ENCODE peak calls at places on chromosomes 4 and X, in ten cellular contexts. One of them, this sample, is unnamed.

GRCh38 chr4:70651864-70652506 is 14.3 kb downstream of the JCHAIN start:
- DNase-seq in pancreas: no peak
- DNase-seq in fibroblast of lung: peak; percentile 25
- DNase-seq in MM.1S: peak; percentile 45
- DNase-seq in neural progenitor cell: peak; percentile 30
- DNase-seq in cardiac muscle cell: peak; percentile 38
- DNase-seq in hepatocyte: peak; percentile 38
- DNase-seq in prostate gland: no peak
- DNase-seq in lower lobe of right lung: no peak
- DNase-seq in PC-3: peak; percentile 77
- DNase-seq in this sample: no peak

GRCh38 chrX:106170318-106170717 is 2.2 kb downstream of the PWWP3B start:
- DNase-seq in fibroblast of lung: peak; percentile 10
- DNase-seq in PC-3: peak; percentile 53
- DNase-seq in MM.1S: peak; percentile 36
- DNase-seq in neural progenitor cell: no peak
- DNase-seq in pancreas: no peak
- DNase-seq in cardiac muscle cell: peak; percentile 46
- DNase-seq in hepatocyte: peak; percentile 21
- DNase-seq in prostate gland: no peak
- DNase-seq in lower lobe of right lung: no peak
- DNase-seq in this sample: no peak

GRCh38 chr4:83284161-83285021 is at the start of gene COQ2:
- DNase-seq in hepatocyte: peak; percentile 97
- DNase-seq in MM.1S: peak; percentile 95
- DNase-seq in fibroblast of lung: peak; percentile 96
- DNase-seq in prostate gland: peak; percentile 93
- DNase-seq in cardiac muscle cell: peak; percentile 95
- DNase-seq in PC-3: peak; percentile 87
- DNase-seq in neural progenitor cell: peak; percentile 97
- DNase-seq in pancreas: peak; percentile 95
- DNase-seq in lower lobe of right lung: peak; percentile 97
- DNase-seq in this sample: peak; percentile 95

GRCh38 chr4:26191353-26191752 is 129.5 kb upstream of the RBPJ start:
- DNase-seq in cardiac muscle cell: no peak
- DNase-seq in fibroblast of lung: peak; percentile 46
- DNase-seq in prostate gland: no peak
- DNase-seq in lower lobe of right lung: no peak
- DNase-seq in hepatocyte: peak; percentile 65
- DNase-seq in neural progenitor cell: no peak
- DNase-seq in pancreas: no peak
- DNase-seq in PC-3: no peak
- DNase-seq in MM.1S: no peak
- DNase-seq in this sample: peak; percentile 77

GRCh38 chr4:17324431-17324830 is 187.5 kb downstream of the QDPR start:
- DNase-seq in MM.1S: peak; percentile 63
- DNase-seq in cardiac muscle cell: peak; percentile 59
- DNase-seq in prostate gland: no peak
- DNase-seq in hepatocyte: peak; percentile 64
- DNase-seq in fibroblast of lung: peak; percentile 59
- DNase-seq in pancreas: no peak
- DNase-seq in lower lobe of right lung: no peak
- DNase-seq in neural progenitor cell: peak; percentile 67
- DNase-seq in PC-3: peak; percentile 43
- DNase-seq in this sample: no peak

GRCh38 chrX:45515262-45516215 is 314.9 kb upstream of the DIPK2B start:
- DNase-seq in fibroblast of lung: peak; percentile 87
- DNase-seq in cardiac muscle cell: peak; percentile 26
- DNase-seq in neural progenitor cell: peak; percentile 49
- DNase-seq in MM.1S: peak; percentile 24
- DNase-seq in lower lobe of right lung: peak; percentile 67
- DNase-seq in PC-3: peak; percentile 97
- DNase-seq in prostate gland: peak; percentile 58
- DNase-seq in hepatocyte: peak; percentile 71
- DNase-seq in pancreas: peak; percentile 61
- DNase-seq in this sample: no peak

GRCh38 chr4:183354213-183354612 is 32.0 kb upstream of the CLDN24 start:
- DNase-seq in neural progenitor cell: no peak
- DNase-seq in fibroblast of lung: no peak
- DNase-seq in hepatocyte: peak; percentile 22
- DNase-seq in cardiac muscle cell: no peak
- DNase-seq in lower lobe of right lung: no peak
- DNase-seq in MM.1S: no peak
- DNase-seq in PC-3: peak; percentile 37
- DNase-seq in prostate gland: peak; percentile 17
- DNase-seq in pancreas: no peak
- DNase-seq in this sample: no peak

GRCh38 chr4:39548425-39549067 is 21.3 kb upstream of the UGDH start:
- DNase-seq in lower lobe of right lung: no peak
- DNase-seq in pancreas: no peak
- DNase-seq in MM.1S: no peak
- DNase-seq in hepatocyte: no peak
- DNase-seq in prostate gland: no peak
- DNase-seq in cardiac muscle cell: no peak
- DNase-seq in fibroblast of lung: peak; percentile 57
- DNase-seq in neural progenitor cell: no peak
- DNase-seq in PC-3: peak; percentile 59
- DNase-seq in this sample: no peak

GRCh38 chr4:141458501-141458900 is 177.9 kb upstream of the IL15 start:
- DNase-seq in lower lobe of right lung: no peak
- DNase-seq in pancreas: no peak
- DNase-seq in fibroblast of lung: no peak
- DNase-seq in MM.1S: no peak
- DNase-seq in neural progenitor cell: no peak
- DNase-seq in prostate gland: no peak
- DNase-seq in hepatocyte: no peak
- DNase-seq in cardiac muscle cell: no peak
- DNase-seq in PC-3: peak; percentile 44
- DNase-seq in this sample: no peak

GRCh38 chr4:22921891-22922290 is 229.2 kb downstream of the GBA3 start:
- DNase-seq in hepatocyte: no peak
- DNase-seq in lower lobe of right lung: no peak
- DNase-seq in pancreas: no peak
- DNase-seq in MM.1S: no peak
- DNase-seq in neural progenitor cell: no peak
- DNase-seq in fibroblast of lung: no peak
- DNase-seq in prostate gland: no peak
- DNase-seq in cardiac muscle cell: no peak
- DNase-seq in PC-3: no peak
- DNase-seq in this sample: no peak

GRCh38 chrX:49155243-49155899 is 7.2 kb upstream of the MAGIX start:
- DNase-seq in hepatocyte: peak; percentile 62
- DNase-seq in prostate gland: peak; percentile 36
- DNase-seq in cardiac muscle cell: peak; percentile 52
- DNase-seq in pancreas: no peak
- DNase-seq in fibroblast of lung: peak; percentile 82
- DNase-seq in MM.1S: peak; percentile 21
- DNase-seq in PC-3: peak; percentile 70
- DNase-seq in lower lobe of right lung: no peak
- DNase-seq in neural progenitor cell: peak; percentile 87
- DNase-seq in this sample: peak; percentile 81

GRCh38 chr4:20816287-20816686 is 116.0 kb downstream of the PACRGL start:
- DNase-seq in fibroblast of lung: no peak
- DNase-seq in lower lobe of right lung: no peak
- DNase-seq in pancreas: no peak
- DNase-seq in PC-3: no peak
- DNase-seq in MM.1S: no peak
- DNase-seq in neural progenitor cell: no peak
- DNase-seq in prostate gland: no peak
- DNase-seq in cardiac muscle cell: no peak
- DNase-seq in hepatocyte: no peak
- DNase-seq in this sample: no peak

GRCh38 chr4:85113706-85114105 is 147.2 kb upstream of the WDFY3 start:
- DNase-seq in MM.1S: no peak
- DNase-seq in pancreas: no peak
- DNase-seq in neural progenitor cell: no peak
- DNase-seq in prostate gland: no peak
- DNase-seq in hepatocyte: no peak
- DNase-seq in lower lobe of right lung: no peak
- DNase-seq in fibroblast of lung: peak; percentile 69
- DNase-seq in cardiac muscle cell: no peak
- DNase-seq in PC-3: no peak
- DNase-seq in this sample: no peak

GRCh38 chr4:88735554-88735953 is 37.9 kb upstream of the NAP1L5 start:
- DNase-seq in MM.1S: no peak
- DNase-seq in hepatocyte: no peak
- DNase-seq in PC-3: no peak
- DNase-seq in neural progenitor cell: no peak
- DNase-seq in pancreas: no peak
- DNase-seq in lower lobe of right lung: no peak
- DNase-seq in prostate gland: no peak
- DNase-seq in fibroblast of lung: peak; percentile 63
- DNase-seq in cardiac muscle cell: no peak
- DNase-seq in this sample: no peak

GRCh38 chr4:74418063-74418670 is 26.8 kb upstream of the AREG start:
- DNase-seq in fibroblast of lung: peak; percentile 83
- DNase-seq in cardiac muscle cell: no peak
- DNase-seq in pancreas: no peak
- DNase-seq in hepatocyte: no peak
- DNase-seq in MM.1S: no peak
- DNase-seq in prostate gland: no peak
- DNase-seq in PC-3: peak; percentile 88
- DNase-seq in lower lobe of right lung: no peak
- DNase-seq in neural progenitor cell: no peak
- DNase-seq in this sample: no peak

GRCh38 chr4:80956421-80956820 is 74.1 kb upstream of the BMP3 start:
- DNase-seq in fibroblast of lung: no peak
- DNase-seq in neural progenitor cell: no peak
- DNase-seq in hepatocyte: no peak
- DNase-seq in lower lobe of right lung: no peak
- DNase-seq in PC-3: no peak
- DNase-seq in MM.1S: no peak
- DNase-seq in cardiac muscle cell: no peak
- DNase-seq in pancreas: no peak
- DNase-seq in prostate gland: no peak
- DNase-seq in this sample: no peak
- H3K27ac ChIP-seq in fibroblast of lung: no peak overlapping the region
- H3K27ac ChIP-seq in neural progenitor cell: no peak overlapping the region
- H3K27ac ChIP-seq in hepatocyte: no peak overlapping the region
- H3K27ac ChIP-seq in lower lobe of right lung: no peak overlapping the region
- H3K27ac ChIP-seq in PC-3: no peak overlapping the region
- H3K27ac ChIP-seq in MM.1S: no peak overlapping the region
- H3K27ac ChIP-seq in cardiac muscle cell: no peak overlapping the region
- H3K27ac ChIP-seq in pancreas: no peak overlapping the region
- H3K27ac ChIP-seq in prostate gland: no peak overlapping the region
- H3K27ac ChIP-seq in this sample: no peak overlapping the region

GRCh38 chr4:4519296-4519898 is 22.5 kb downstream of the STX18 start:
- DNase-seq in lower lobe of right lung: no peak
- DNase-seq in cardiac muscle cell: peak; percentile 23
- DNase-seq in MM.1S: no peak
- DNase-seq in fibroblast of lung: no peak
- DNase-seq in PC-3: peak; percentile 48
- DNase-seq in hepatocyte: no peak
- DNase-seq in neural progenitor cell: peak; percentile 41
- DNase-seq in prostate gland: no peak
- DNase-seq in pancreas: no peak
- DNase-seq in this sample: no peak
- TF ChIP-seq CTCF in lower lobe of right lung: peak; percentile 41
- TF ChIP-seq CTCF in cardiac muscle cell: peak; percentile 69
- TF ChIP-seq CTCF in MM.1S: peak; percentile 32
- TF ChIP-seq CTCF in fibroblast of lung: peak; percentile 65
- TF ChIP-seq CTCF in PC-3: peak; percentile 65
- TF ChIP-seq CTCF in hepatocyte: peak; percentile 52
- TF ChIP-seq CTCF in neural progenitor cell: peak; percentile 71
- TF ChIP-seq CTCF in prostate gland: no peak
- TF ChIP-seq CTCF in pancreas: no peak
- TF ChIP-seq CTCF in this sample: peak; percentile 32

GRCh38 chr4:168586926-168587325 is 90.1 kb downstream of the PALLD start:
- DNase-seq in neural progenitor cell: no peak
- DNase-seq in cardiac muscle cell: no peak
- DNase-seq in lower lobe of right lung: no peak
- DNase-seq in MM.1S: no peak
- DNase-seq in prostate gland: no peak
- DNase-seq in pancreas: no peak
- DNase-seq in fibroblast of lung: no peak
- DNase-seq in PC-3: no peak
- DNase-seq in hepatocyte: no peak
- DNase-seq in this sample: no peak
- H3K27ac ChIP-seq in neural progenitor cell: no peak overlapping the region
- H3K27ac ChIP-seq in cardiac muscle cell: no peak overlapping the region
- H3K27ac ChIP-seq in lower lobe of right lung: no peak overlapping the region
- H3K27ac ChIP-seq in MM.1S: no peak overlapping the region
- H3K27ac ChIP-seq in prostate gland: no peak overlapping the region
- H3K27ac ChIP-seq in pancreas: no peak overlapping the region
- H3K27ac ChIP-seq in fibroblast of lung: no peak overlapping the region
- H3K27ac ChIP-seq in PC-3: peak overlapping the region; percentile 100
- H3K27ac ChIP-seq in hepatocyte: no peak overlapping the region
- H3K27ac ChIP-seq in this sample: no peak overlapping the region

GRCh38 chrX:131060147-131060546 is 2.0 kb downstream of the ARHGAP36 start:
- DNase-seq in lower lobe of right lung: no peak
- DNase-seq in pancreas: no peak
- DNase-seq in neural progenitor cell: no peak
- DNase-seq in MM.1S: no peak
- DNase-seq in prostate gland: no peak
- DNase-seq in PC-3: no peak
- DNase-seq in fibroblast of lung: no peak
- DNase-seq in hepatocyte: no peak
- DNase-seq in cardiac muscle cell: no peak
- DNase-seq in this sample: no peak

GRCh38 chrX:131059231-131059630 is 1.1 kb downstream of the ARHGAP36 start:
- DNase-seq in hepatocyte: no peak
- DNase-seq in fibroblast of lung: no peak
- DNase-seq in neural progenitor cell: no peak
- DNase-seq in MM.1S: no peak
- DNase-seq in prostate gland: no peak
- DNase-seq in cardiac muscle cell: no peak
- DNase-seq in PC-3: no peak
- DNase-seq in pancreas: no peak
- DNase-seq in lower lobe of right lung: no peak
- DNase-seq in this sample: no peak

GRCh38 chrX:131066237-131066636 is 8.1 kb downstream of the ARHGAP36 start:
- DNase-seq in lower lobe of right lung: no peak
- DNase-seq in hepatocyte: no peak
- DNase-seq in PC-3: no peak
- DNase-seq in pancreas: no peak
- DNase-seq in neural progenitor cell: no peak
- DNase-seq in prostate gland: no peak
- DNase-seq in cardiac muscle cell: no peak
- DNase-seq in MM.1S: no peak
- DNase-seq in fibroblast of lung: no peak
- DNase-seq in this sample: no peak

GRCh38 chrX:131067216-131067615 is 9.1 kb downstream of the ARHGAP36 start:
- DNase-seq in MM.1S: no peak
- DNase-seq in lower lobe of right lung: no peak
- DNase-seq in fibroblast of lung: no peak
- DNase-seq in PC-3: no peak
- DNase-seq in neural progenitor cell: no peak
- DNase-seq in cardiac muscle cell: no peak
- DNase-seq in prostate gland: no peak
- DNase-seq in hepatocyte: no peak
- DNase-seq in pancreas: no peak
- DNase-seq in this sample: no peak

DNA sequence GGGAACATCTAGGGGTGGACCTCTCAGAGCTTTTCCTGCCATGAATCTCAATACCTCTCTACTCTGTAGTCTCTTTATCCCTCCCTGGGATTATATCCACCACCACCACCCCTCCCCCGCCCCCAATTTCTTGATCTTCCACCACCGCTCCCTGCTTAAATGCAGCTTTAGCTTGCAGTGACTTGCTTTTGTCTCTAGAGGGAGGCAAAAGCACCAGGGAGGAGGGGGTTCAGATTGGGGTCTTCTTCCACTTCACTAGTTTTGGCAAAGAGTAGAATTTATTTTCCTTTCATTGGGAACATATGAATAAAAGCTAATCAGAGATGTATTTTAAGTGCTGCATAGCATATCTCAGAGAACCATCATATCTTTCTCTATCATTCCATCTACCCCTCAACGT is 5.5 kb downstream of the ARHGAP36 start:
- DNase-seq in neural progenitor cell: peak; percentile 47
- DNase-seq in lower lobe of right lung: no peak
- DNase-seq in cardiac muscle cell: no peak
- DNase-seq in pancreas: no peak
- DNase-seq in hepatocyte: no peak
- DNase-seq in PC-3: no peak
- DNase-seq in fibroblast of lung: no peak
- DNase-seq in prostate gland: no peak
- DNase-seq in MM.1S: no peak
- DNase-seq in this sample: no peak
- TF ChIP-seq CTCF in neural progenitor cell: peak; percentile 57
- TF ChIP-seq CTCF in lower lobe of right lung: no peak
- TF ChIP-seq CTCF in cardiac muscle cell: no peak
- TF ChIP-seq CTCF in pancreas: no peak
- TF ChIP-seq CTCF in hepatocyte: no peak
- TF ChIP-seq CTCF in PC-3: peak; percentile 37
- TF ChIP-seq CTCF in fibroblast of lung: no peak
- TF ChIP-seq CTCF in prostate gland: no peak
- TF ChIP-seq CTCF in MM.1S: no peak
- TF ChIP-seq CTCF in this sample: no peak